ENCODE peak calls at places on chromosomes 11 and 22, in five cellular contexts. F is GM04504, X is heart left ventricle, M is RWPE1, W is nephron progenitor cell. H is an unnamed sample.

GRCh38 chr11:62360685-62361084 is 23.4 kb downstream of the ASRGL1 start:
- DNase-seq in M (no peak), F (no peak), X (no peak), W (no peak), H (no peak)

GRCh38 chr11:61091373-61092279 is 10.7 kb upstream of the CD5 start:
- DNase-seq in X (peak), F (no peak), W (no peak), M (peak), H (no peak)

GRCh38 chr11:7511405-7511804 is 2.4 kb upstream of the PPFIBP2 start:
- DNase-seq in F (no peak), W (no peak), X (peak), M (no peak), H (peak)

GRCh38 chr11:104653011-104653806 is 245.1 kb downstream of the CASP12 start:
- DNase-seq in F (no peak), W (no peak), M (no peak), X (no peak), H (no peak)

GRCh38 chr11:78676026-78676557 is 101.4 kb upstream of the NARS2 start:
- DNase-seq in F (no peak), W (no peak), X (no peak), M (no peak), H (no peak)

GRCh38 chr11:69654660-69655478 is 13.9 kb downstream of the CCND1 start:
- DNase-seq in X (no peak), F (no peak), M (no peak), W (no peak), H (no peak)

GRCh38 chr11:75475767-75476650 is 43.0 kb upstream of the KLHL35 start:
- DNase-seq in M (peak), F (no peak), W (no peak), X (peak), H (no peak)

GRCh38 chr11:126210871-126211235 is 597 bp downstream of the RPUSD4 start:
- DNase-seq in M (peak), X (no peak), W (peak), F (no peak), H (no peak)

GRCh38 chr11:2788751-2789140 is 89.0 kb upstream of the KCNQ1OT1 start:
- DNase-seq in X (peak), M (no peak), W (no peak), F (no peak), H (no peak)

GRCh38 chr11:12223771-12224536 is 113.6 kb downstream of the MICAL2 start:
- DNase-seq in W (no peak), M (no peak), F (no peak), X (no peak), H (no peak)

GRCh38 chr11:86874314-86875056 is 74.1 kb downstream of the PRSS23 start:
- DNase-seq in F (no peak), M (no peak), W (no peak), X (no peak), H (no peak)

GRCh38 chr11:75308116-75308515 is 43.3 kb downstream of the ARRB1 start:
- DNase-seq in W (no peak), X (no peak), F (no peak), M (no peak), H (no peak)

GRCh38 chr11:74634537-74634936 is 42.2 kb downstream of the POLD3 start:
- DNase-seq in M (peak), X (no peak), F (no peak), W (no peak), H (no peak)

GRCh38 chr11:128040603-128041002 is 546.8 kb downstream of the ETS1 start:
- DNase-seq in X (no peak), M (no peak), W (no peak), F (no peak), H (no peak)

GRCh38 chr22:25104367-25104766 is 95.3 kb upstream of the CRYBB3 start:
- DNase-seq in X (no peak), F (no peak), M (no peak), W (no peak), H (no peak)

GRCh38 chr22:44623771-44624510 is 78.1 kb upstream of the PRR5 start:
- DNase-seq in M (peak), W (peak), F (no peak), X (no peak), H (no peak)

GRCh38 chr11:118705111-118705741 is 25.8 kb upstream of the TREH start:
- DNase-seq in W (no peak), F (no peak), X (peak), M (no peak), H (no peak)

GRCh38 chr11:73201888-73202810 is 15.9 kb upstream of the P2RY2 start:
- DNase-seq in F (no peak), M (no peak), X (no peak), W (no peak), H (no peak)

GRCh38 chr11:104764718-104765045 is 133.6 kb downstream of the CASP12 start:
- DNase-seq in F (no peak), W (no peak), X (no peak), M (no peak), H (no peak)